ENCODE peak calls at places on chromosomes 13 and 19, in seven cellular contexts. P is NCI-H748 treated with DMSO at 0.1 percent for 48 hours; O is Peyer's patch; R is HS-5; S is kidney tubule cell; V is stimulated activated CD8-positive, alpha-beta memory T cell treated with anti-CD3 and anti-CD28 coated beads, Interleukin-12 subunit alpha, Interleukin-12 subunit beta, amount 100 ng/mL, for 4 hours; G is HCEC 1CT. F is an unnamed sample.

GRCh38 chr19:958967-959685 is 25.0 kb upstream of the WDR18 start:
- DNase-seq in G (no peak), P (no peak), R (no peak), S (peak; percentile 34), O (no peak), V (peak; percentile 19), F (peak; percentile 30)

GRCh38 chr13:38483623-38484022 is 134.0 kb downstream of the UFM1 start:
- DNase-seq in P (no peak), R (no peak), G (no peak), S (no peak), O (no peak), V (no peak), F (no peak)

GRCh38 chr19:33438016-33438671 is 64.6 kb downstream of the CEBPG start:
- DNase-seq in S (no peak), P (no peak), O (no peak), V (no peak), G (no peak), R (no peak), F (no peak)

GRCh38 chr19:912181-913079 is 589 bp downstream of the R3HDM4 start:
- DNase-seq in G (no peak), P (no peak), O (peak; percentile 57), R (no peak), S (no peak), V (no peak), F (no peak)

GRCh38 chr13:112978561-112979405 is 9.8 kb downstream of the MCF2L start:
- DNase-seq in P (no peak), R (no peak), V (no peak), G (no peak), S (no peak), O (no peak), F (no peak)

GRCh38 chr19:29119582-29119981 is 93.4 kb downstream of the UQCRFS1 start:
- DNase-seq in S (peak; percentile 34), R (no peak), P (no peak), V (no peak), O (no peak), G (no peak), F (peak; percentile 46)

GRCh38 chr19:33788676-33789075 is 8.0 kb upstream of the KCTD15 start:
- DNase-seq in O (no peak), P (no peak), G (no peak), R (no peak), S (no peak), V (no peak), F (no peak)

GRCh38 chr13:41614671-41615519 is 157.5 kb downstream of the RGCC start:
- DNase-seq in G (peak; percentile 36), R (no peak), O (no peak), V (no peak), S (no peak), P (no peak), F (no peak)

GRCh38 chr13:65143920-65144319 is 2086.2 kb downstream of the PCDH9 start:
- DNase-seq in G (no peak), P (no peak), S (no peak), O (no peak), R (no peak), V (no peak), F (no peak)

GRCh38 chr13:51175001-51175400 is 47.2 kb upstream of the FAM124A start:
- DNase-seq in V (no peak), P (no peak), G (no peak), S (no peak), O (no peak), R (no peak), F (no peak)

GRCh38 chr13:99383511-99383921 is 76.3 kb upstream of the GPR183 start:
- DNase-seq in S (no peak), V (no peak), O (no peak), R (no peak), G (no peak), P (no peak), F (no peak)

GRCh38 chr13:99495478-99496321 is 5.6 kb upstream of the TM9SF2 start:
- DNase-seq in O (no peak), G (no peak), S (no peak), R (no peak), P (no peak), V (no peak), F (no peak)

GRCh38 chr19:49664171-49665070 is 1.2 kb downstream of the IRF3 start:
- DNase-seq in O (peak; percentile 96), P (peak; percentile 79), S (peak; percentile 95), V (peak; percentile 79), R (no peak), G (peak; percentile 79), F (peak; percentile 70)

GRCh38 chr13:30133976-30134375 is 173.4 kb downstream of the KATNAL1 start:
- DNase-seq in R (no peak), P (no peak), O (no peak), G (no peak), S (no peak), V (no peak), F (no peak)

GRCh38 chr19:46201413-46202310 is 27.9 kb upstream of the IGFL1 start:
- DNase-seq in S (peak; percentile 64), G (no peak), O (no peak), P (no peak), V (no peak), R (no peak), F (peak; percentile 44)

GRCh38 chr13:110394371-110394841 is 87.3 kb downstream of the COL4A2 start:
- DNase-seq in R (no peak), V (no peak), O (no peak), G (peak; percentile 100), S (no peak), P (no peak), F (no peak)

GRCh38 chr19:55246462-55247451 is 12.1 kb downstream of the PPP6R1 start:
- DNase-seq in G (no peak), P (no peak), R (no peak), O (no peak), S (no peak), V (no peak), F (no peak)

GRCh38 chr13:110182003-110182402 is 125.0 kb downstream of the COL4A1 start:
- DNase-seq in P (no peak), O (no peak), R (no peak), G (no peak), V (no peak), S (no peak), F (no peak)

GRCh38 chr19:18559685-18560084 is 2.0 kb downstream of the KXD1 start:
- DNase-seq in V (no peak), S (no peak), P (no peak), R (no peak), O (no peak), G (no peak), F (no peak)

GRCh38 chr13:35984776-35985453 is 146.3 kb downstream of the DCLK1 start:
- DNase-seq in G (no peak), V (no peak), R (no peak), O (no peak), S (no peak), P (peak; percentile 99), F (no peak)

GRCh38 chr19:16210168-16210567 is 12.5 kb downstream of the AP1M1 start:
- DNase-seq in V (no peak), R (no peak), S (no peak), O (no peak), P (no peak), G (no peak), F (no peak)

GRCh38 chr19:10104665-10105221 is 1.4 kb upstream of the PPAN start:
- DNase-seq in S (no peak), G (no peak), R (no peak), V (peak; percentile 70), O (peak; percentile 86), P (no peak), F (no peak)

GRCh38 chr19:29492761-29493160 is 33.0 kb upstream of the VSTM2B start:
- DNase-seq in S (no peak), O (no peak), V (no peak), P (no peak), R (no peak), G (no peak), F (no peak)

GRCh38 chr13:106230450-106230849 is 305.0 kb downstream of the EFNB2 start:
- DNase-seq in P (no peak), R (peak; percentile 1), G (peak; percentile 58), S (peak; percentile 6), V (no peak), O (no peak), F (no peak)

GRCh38 chr13:33940898-33941297 is 122.9 kb downstream of the RFC3 start:
- DNase-seq in G (no peak), P (no peak), R (no peak), O (no peak), S (peak; percentile 14), V (no peak), F (no peak)

GRCh38 chr19:16893686-16893990 is 4.8 kb downstream of the F2RL3 start:
- DNase-seq in G (no peak), R (no peak), P (no peak), V (no peak), O (peak; percentile 75), S (no peak), F (no peak)

GRCh38 chr19:46347572-46347883 is 641 bp downstream of the PPP5C start:
- DNase-seq in P (no peak), S (no peak), O (no peak), R (no peak), V (no peak), G (no peak), F (no peak)

GRCh38 chr19:13255719-13256059 is 105.5 kb downstream of the IER2 start:
- DNase-seq in P (no peak), O (no peak), S (no peak), V (no peak), G (no peak), R (no peak), F (no peak)

GRCh38 chr19:10662384-10663251 is 8.5 kb downstream of the ILF3 start:
- DNase-seq in V (no peak), P (no peak), G (no peak), R (no peak), O (no peak), S (peak; percentile 57), F (peak; percentile 75)

GRCh38 chr19:11261902-11262839 is at the start of gene DOCK6:
- DNase-seq in O (peak; percentile 22), R (no peak), G (no peak), S (peak; percentile 30), V (no peak), P (no peak), F (no peak)

GRCh38 chr13:51733656-51734334 is 70.2 kb downstream of the DHRS12 start:
- DNase-seq in V (no peak), G (no peak), P (no peak), S (no peak), O (no peak), R (no peak), F (peak; percentile 9)

GRCh38 chr13:33218020-33218419 is 67.5 kb downstream of the STARD13 start:
- DNase-seq in O (no peak), R (no peak), S (peak; percentile 78), P (no peak), V (no peak), G (peak; percentile 63), F (peak; percentile 26)

GRCh38 chr19:5338661-5339469 is 1.7 kb downstream of the PTPRS start:
- DNase-seq in V (no peak), P (no peak), R (no peak), O (no peak), G (no peak), S (no peak), F (no peak)

GRCh38 chr19:49423278-49423984 is at the start of gene PTH2:
- DNase-seq in V (no peak), P (no peak), R (no peak), S (no peak), O (no peak), G (no peak), F (no peak)

GRCh38 chr19:47210689-47211316 is 20.2 kb downstream of the BBC3 start:
- DNase-seq in G (peak; percentile 73), P (peak; percentile 73), S (peak; percentile 74), R (no peak), O (peak; percentile 91), V (peak; percentile 45), F (peak; percentile 77)

GRCh38 chr19:58044886-58045285 is 11.1 kb downstream of the ZSCAN1 start:
- DNase-seq in O (no peak), S (no peak), R (no peak), P (no peak), G (no peak), V (no peak), F (no peak)

GRCh38 chr19:42433503-42434260 is 6.5 kb upstream of the LIPE start:
- DNase-seq in V (no peak), R (no peak), S (peak; percentile 66), P (peak; percentile 55), O (peak; percentile 71), G (peak; percentile 65), F (peak; percentile 27)

GRCh38 chr19:40347476-40348124 is 597 bp downstream of the C19orf47 start:
- DNase-seq in S (peak; percentile 2), R (no peak), V (no peak), P (no peak), O (no peak), G (no peak), F (no peak)

F was measured in kidney glomerular epithelial cell.